ENCODE peak calls at places on chromosomes 13 and 19, in four cellular contexts. I is BJ, T is mesendoderm, W is endodermal cell. J is an unnamed sample.

GRCh38 chr19:36973021-36973843 is 57.1 kb downstream of the ZNF568 start:
- DNase-seq in T (peak), W (peak), I (peak), J (peak)

GRCh38 chr19:1859319-1859718 is 4.1 kb downstream of the KLF16 start:
- DNase-seq in T (peak), W (peak), I (no peak), J (no peak)

GRCh38 chr13:96112936-96113335 is 23.0 kb downstream of the HS6ST3 start:
- DNase-seq in W (no peak), I (no peak), T (no peak), J (no peak)

GRCh38 chr19:58476498-58477015 is 405 bp downstream of the ZNF446 start:
- DNase-seq in W (no peak), I (no peak), T (peak), J (no peak)

GRCh38 chr19:51783373-51783772 is 11.6 kb upstream of the FPR3 start:
- DNase-seq in T (peak), W (peak), I (no peak), J (no peak)

GRCh38 chr13:72379581-72379980 is 347.8 kb downstream of the MZT1 start:
- DNase-seq in T (no peak), W (no peak), I (no peak), J (no peak)

GRCh38 chr13:41520016-41520698 is 62.8 kb downstream of the RGCC start:
- DNase-seq in W (no peak), T (peak), I (no peak), J (no peak)

GRCh38 chr19:5078666-5079409 is 109.9 kb downstream of the KDM4B start:
- DNase-seq in T (no peak), I (no peak), W (no peak), J (no peak)

GRCh38 chr13:114145256-114145655 is 12.8 kb upstream of the RASA3 start:
- DNase-seq in I (no peak), T (no peak), W (no peak), J (no peak)

GRCh38 chr19:5903502-5904301 is at the start of gene NDUFA11:
- DNase-seq in T (peak), I (no peak), W (peak), J (peak)

GRCh38 chr19:15507068-15508034 is 974 bp upstream of the CYP4F22 start:
- DNase-seq in I (no peak), W (no peak), T (no peak), J (no peak)

GRCh38 chr19:45643024-45643926 is 4.1 kb upstream of the EML2 start:
- DNase-seq in T (peak), W (peak), I (no peak), J (peak)

GRCh38 chr13:44755872-44756271 is 179.7 kb upstream of the TSC22D1 start:
- DNase-seq in T (no peak), W (no peak), I (no peak), J (no peak)

GRCh38 chr13:30802953-30803478 is 67.7 kb downstream of the ALOX5AP start:
- DNase-seq in W (peak), T (peak), I (no peak), J (peak)
- H3K4me3 ChIP-seq in W (no peak), T (no peak), I (peak), J (peak)

DNA sequence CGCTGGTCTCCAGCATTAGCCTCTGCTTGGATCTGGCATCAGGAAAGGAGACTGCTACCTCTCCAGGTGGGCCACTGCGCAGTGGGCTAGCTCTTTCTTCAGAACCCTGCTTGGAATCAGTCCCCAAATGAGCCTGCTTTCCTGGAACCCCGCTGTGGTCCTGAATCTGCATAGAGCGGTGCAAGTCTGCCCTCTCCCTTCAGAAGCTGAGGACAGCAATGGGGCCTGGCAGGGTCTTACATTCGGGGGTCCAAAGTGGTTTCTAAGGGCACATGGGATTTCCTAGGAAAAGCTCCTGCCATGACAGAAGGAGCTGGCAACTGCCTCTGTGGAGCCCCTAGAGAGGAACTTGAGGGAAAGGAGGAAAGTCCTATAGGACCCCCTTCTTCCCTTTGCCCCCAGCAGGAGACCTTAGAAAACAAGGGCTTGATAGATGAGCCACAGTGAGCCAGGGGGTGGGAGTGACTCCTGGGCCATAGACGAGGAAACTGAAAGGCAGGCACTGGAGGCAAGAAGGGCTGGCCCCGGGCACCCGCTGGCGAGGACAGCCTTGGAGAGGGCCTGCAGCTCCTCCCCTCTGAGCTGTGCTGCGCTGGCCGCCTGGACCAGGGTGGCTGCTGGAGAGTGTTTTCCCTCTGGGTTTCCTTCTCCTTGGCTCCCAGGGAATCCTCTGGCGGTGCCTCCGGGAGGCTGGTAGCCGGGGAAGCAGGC is 1.4 kb upstream of the VSTM2B start:
- DNase-seq in I (no peak), W (peak), T (peak), J (no peak)
- H3K4me3 ChIP-seq in I (no peak), W (peak), T (no peak), J (no peak)

DNA sequence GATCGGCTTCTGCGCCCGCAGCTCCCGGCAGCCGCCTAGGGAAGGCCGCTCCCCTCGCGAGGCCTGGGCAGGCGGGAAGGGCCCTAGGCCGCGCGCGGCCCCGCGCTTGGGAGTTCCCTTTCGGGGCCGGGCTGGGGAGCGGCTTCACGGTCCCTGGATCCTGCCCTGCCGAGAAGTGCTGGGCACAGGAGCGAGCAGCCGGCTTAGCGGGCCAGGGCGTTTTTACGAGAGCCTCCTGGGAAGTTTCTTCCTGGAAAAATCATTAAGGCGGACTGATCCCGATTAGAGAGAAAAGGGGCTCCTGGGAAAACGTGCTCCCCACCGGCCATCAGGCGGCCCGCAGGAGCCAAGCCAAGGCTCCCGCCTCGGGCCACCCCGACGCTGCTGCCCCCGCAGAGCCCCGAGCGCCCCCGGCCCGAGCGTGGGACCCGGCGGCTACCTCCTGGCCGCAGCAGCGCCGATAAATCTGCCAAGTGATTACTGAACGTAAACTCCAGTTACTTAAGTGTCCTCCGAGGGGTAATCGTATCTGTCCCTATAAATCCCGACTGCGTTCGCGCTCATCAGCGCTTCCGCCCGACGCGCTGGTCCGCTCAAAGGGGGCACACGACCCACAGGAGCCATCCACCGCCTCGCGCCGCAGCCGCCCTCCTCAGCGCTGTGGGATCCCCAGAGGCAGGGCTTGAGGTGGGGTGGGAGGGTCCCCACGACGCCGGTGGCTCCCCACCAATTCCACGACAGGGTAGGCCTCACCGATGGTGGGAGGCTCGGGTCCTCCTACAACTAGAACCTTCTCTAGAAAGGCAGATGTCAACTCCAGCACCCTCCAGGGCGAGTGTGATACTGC is 2.8 kb downstream of the ZIC5 start:
- DNase-seq in I (no peak), T (peak), W (peak), J (no peak)
- H3K4me3 ChIP-seq in I (no peak), T (peak), W (peak), J (peak)

DNA sequence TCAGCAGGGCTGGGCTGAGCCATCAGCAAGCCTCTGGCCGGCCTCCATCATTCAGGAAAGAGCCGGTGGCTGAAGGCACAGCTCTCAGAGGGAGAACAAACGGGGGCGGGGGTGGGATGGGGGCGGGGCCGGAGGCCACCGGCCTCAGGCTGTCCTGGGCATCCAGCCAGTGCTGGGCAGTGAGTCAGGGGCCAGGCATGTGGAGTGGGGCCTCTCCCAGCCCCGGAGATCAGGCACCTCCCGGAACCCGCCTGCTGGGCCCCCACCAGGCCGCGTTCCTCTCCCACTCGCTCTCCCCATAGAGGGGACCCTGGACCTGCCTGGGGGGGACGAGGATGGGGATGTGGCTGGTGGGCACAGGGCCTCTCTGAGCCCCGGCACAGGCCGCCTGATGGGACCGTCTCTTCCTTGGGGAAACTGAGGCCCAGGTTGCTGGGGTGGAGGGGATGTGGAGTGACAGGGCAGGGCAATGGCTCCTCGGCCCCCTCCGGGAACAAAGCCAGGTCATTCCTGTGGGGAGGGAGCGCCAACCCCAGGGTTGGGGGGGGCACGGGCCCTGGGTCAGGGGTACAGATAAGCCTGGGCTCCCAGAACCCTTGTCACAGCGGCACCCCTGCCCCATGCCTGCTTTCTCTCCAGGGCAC is 12.9 kb downstream of the SPC24 start:
- DNase-seq in T (peak), I (peak), W (peak), J (peak)
- H3K4me3 ChIP-seq in T (no peak), I (peak), W (no peak), J (no peak)